ENCODE peak calls at places on chromosomes 7 and 10, in four cellular contexts. One of them, this sample, is unnamed.

GRCh38 chr7:35035511-35035921 is 1.8 kb downstream of the DPY19L1 start:
- DNase-seq in body of pancreas: peak; percentile 14
- DNase-seq in right atrium auricular region: no peak
- DNase-seq in lung: no peak
- DNase-seq in this sample: peak; percentile 63

GRCh38 chr10:70169011-70169410 is 1.3 kb downstream of the SAR1A start:
- DNase-seq in body of pancreas: no peak
- DNase-seq in right atrium auricular region: no peak
- DNase-seq in lung: no peak
- DNase-seq in this sample: no peak

GRCh38 chr10:99345350-99345749 is 16.2 kb downstream of the CNNM1 start:
- DNase-seq in body of pancreas: no peak
- DNase-seq in right atrium auricular region: no peak
- DNase-seq in lung: no peak
- DNase-seq in this sample: no peak

GRCh38 chr10:125232841-125233240 is 72.5 kb upstream of the CTBP2 start:
- DNase-seq in body of pancreas: no peak
- DNase-seq in right atrium auricular region: no peak
- DNase-seq in lung: no peak
- DNase-seq in this sample: no peak

GRCh38 chr7:1934017-1934416 is 263.9 kb downstream of the ELFN1 start:
- DNase-seq in body of pancreas: no peak
- DNase-seq in right atrium auricular region: no peak
- DNase-seq in lung: no peak
- DNase-seq in this sample: no peak

GRCh38 chr10:125064681-125065492 is 95.5 kb downstream of the CTBP2 start:
- DNase-seq in body of pancreas: no peak
- DNase-seq in right atrium auricular region: no peak
- DNase-seq in lung: no peak
- DNase-seq in this sample: peak; percentile 79

GRCh38 chr7:20351901-20352300 is 21.2 kb downstream of the ITGB8 start:
- DNase-seq in body of pancreas: no peak
- DNase-seq in right atrium auricular region: no peak
- DNase-seq in lung: no peak
- DNase-seq in this sample: no peak

GRCh38 chr7:142248-142955 is 50.0 kb upstream of the FAM20C start:
- DNase-seq in body of pancreas: peak; percentile 98
- DNase-seq in right atrium auricular region: peak; percentile 79
- DNase-seq in lung: peak; percentile 41
- DNase-seq in this sample: no peak

GRCh38 chr7:128042027-128042426 is 10.8 kb upstream of the LRRC4 start:
- DNase-seq in body of pancreas: no peak
- DNase-seq in right atrium auricular region: no peak
- DNase-seq in lung: no peak
- DNase-seq in this sample: no peak

GRCh38 chr10:93461124-93461806 is 20.9 kb downstream of the MYOF start:
- DNase-seq in body of pancreas: no peak
- DNase-seq in right atrium auricular region: no peak
- DNase-seq in lung: no peak
- DNase-seq in this sample: no peak

GRCh38 chr10:7421519-7421918 is 10.7 kb upstream of the SFMBT2 start:
- DNase-seq in body of pancreas: no peak
- DNase-seq in right atrium auricular region: no peak
- DNase-seq in lung: no peak
- DNase-seq in this sample: no peak

GRCh38 chr10:7419998-7420397 is 9.2 kb upstream of the SFMBT2 start:
- DNase-seq in body of pancreas: no peak
- DNase-seq in right atrium auricular region: no peak
- DNase-seq in lung: no peak
- DNase-seq in this sample: no peak

GRCh38 chr10:7417807-7418206 is 7.0 kb upstream of the SFMBT2 start:
- DNase-seq in body of pancreas: no peak
- DNase-seq in right atrium auricular region: no peak
- DNase-seq in lung: no peak
- DNase-seq in this sample: no peak

GRCh38 chr10:7412482-7413251 is 1.8 kb upstream of the SFMBT2 start:
- DNase-seq in body of pancreas: peak; percentile 35
- DNase-seq in right atrium auricular region: no peak
- DNase-seq in lung: no peak
- DNase-seq in this sample: peak; percentile 62

GRCh38 chr10:7417103-7417623 is 6.3 kb upstream of the SFMBT2 start:
- DNase-seq in body of pancreas: no peak
- DNase-seq in right atrium auricular region: no peak
- DNase-seq in lung: no peak
- DNase-seq in this sample: no peak
- TF ChIP-seq CTCF in body of pancreas: peak; percentile 22
- TF ChIP-seq CTCF in right atrium auricular region: peak; percentile 70
- TF ChIP-seq CTCF in lung: peak; percentile 36
- TF ChIP-seq CTCF in this sample: peak; percentile 21

GRCh38 chr7:3370068-3370704 is 69.1 kb downstream of the SDK1 start:
- DNase-seq in body of pancreas: no peak
- DNase-seq in right atrium auricular region: no peak
- DNase-seq in lung: no peak
- DNase-seq in this sample: no peak
- TF ChIP-seq CTCF in body of pancreas: no peak
- TF ChIP-seq CTCF in right atrium auricular region: no peak
- TF ChIP-seq CTCF in lung: no peak
- TF ChIP-seq CTCF in this sample: no peak

GRCh38 chr7:103380395-103381191 is 33.1 kb downstream of the PSMC2 start:
- DNase-seq in body of pancreas: no peak
- DNase-seq in right atrium auricular region: no peak
- DNase-seq in lung: no peak
- DNase-seq in this sample: no peak

GRCh38 chr7:103379270-103379975 is 32.0 kb downstream of the PSMC2 start:
- DNase-seq in body of pancreas: no peak
- DNase-seq in right atrium auricular region: no peak
- DNase-seq in lung: no peak
- DNase-seq in this sample: no peak

GRCh38 chr7:103387267-103387666 is 39.8 kb downstream of the PSMC2 start:
- DNase-seq in body of pancreas: no peak
- DNase-seq in right atrium auricular region: no peak
- DNase-seq in lung: no peak
- DNase-seq in this sample: no peak

GRCh38 chr7:103381280-103382061 is 34.0 kb downstream of the PSMC2 start:
- DNase-seq in body of pancreas: no peak
- DNase-seq in right atrium auricular region: no peak
- DNase-seq in lung: no peak
- DNase-seq in this sample: no peak
- TF ChIP-seq CTCF in body of pancreas: no peak
- TF ChIP-seq CTCF in right atrium auricular region: no peak
- TF ChIP-seq CTCF in lung: no peak
- TF ChIP-seq CTCF in this sample: no peak

DNA sequence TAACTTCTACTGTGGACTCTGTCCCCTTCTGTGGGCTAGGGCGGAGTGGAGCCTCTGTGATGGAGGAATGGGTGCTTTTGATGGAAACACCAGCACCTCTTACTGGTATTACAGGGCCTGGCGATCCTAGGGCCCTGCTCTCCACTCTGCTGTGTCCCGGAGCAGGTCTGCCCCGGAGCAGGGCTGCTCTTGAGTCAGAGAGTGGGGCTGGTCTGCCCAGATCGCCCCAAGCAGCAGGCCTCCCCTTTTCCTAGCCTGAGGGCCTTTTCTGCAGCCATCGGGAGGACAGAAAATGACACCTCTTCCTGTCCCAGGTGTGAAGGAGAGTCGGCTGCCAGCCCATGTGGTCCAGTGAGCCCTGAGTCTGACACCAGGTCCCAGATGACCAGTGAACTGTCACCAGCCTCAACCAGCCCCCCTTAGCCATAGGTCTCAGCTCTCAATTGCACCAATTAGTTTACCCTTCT is 1.4 kb downstream of the ZNF282 start:
- DNase-seq in body of pancreas: no peak
- DNase-seq in right atrium auricular region: no peak
- DNase-seq in lung: no peak
- DNase-seq in this sample: peak; percentile 63
- TF ChIP-seq CTCF in body of pancreas: no peak
- TF ChIP-seq CTCF in right atrium auricular region: no peak
- TF ChIP-seq CTCF in lung: no peak
- TF ChIP-seq CTCF in this sample: no peak

GRCh38 chr10:91552706-91553105 is 80.2 kb downstream of the PPP1R3C start:
- DNase-seq in body of pancreas: peak; percentile 77
- DNase-seq in right atrium auricular region: peak; percentile 57
- DNase-seq in lung: no peak
- DNase-seq in this sample: no peak
- TF ChIP-seq CTCF in body of pancreas: peak; percentile 49
- TF ChIP-seq CTCF in right atrium auricular region: peak; percentile 69
- TF ChIP-seq CTCF in lung: no peak
- TF ChIP-seq CTCF in this sample: no peak

DNA sequence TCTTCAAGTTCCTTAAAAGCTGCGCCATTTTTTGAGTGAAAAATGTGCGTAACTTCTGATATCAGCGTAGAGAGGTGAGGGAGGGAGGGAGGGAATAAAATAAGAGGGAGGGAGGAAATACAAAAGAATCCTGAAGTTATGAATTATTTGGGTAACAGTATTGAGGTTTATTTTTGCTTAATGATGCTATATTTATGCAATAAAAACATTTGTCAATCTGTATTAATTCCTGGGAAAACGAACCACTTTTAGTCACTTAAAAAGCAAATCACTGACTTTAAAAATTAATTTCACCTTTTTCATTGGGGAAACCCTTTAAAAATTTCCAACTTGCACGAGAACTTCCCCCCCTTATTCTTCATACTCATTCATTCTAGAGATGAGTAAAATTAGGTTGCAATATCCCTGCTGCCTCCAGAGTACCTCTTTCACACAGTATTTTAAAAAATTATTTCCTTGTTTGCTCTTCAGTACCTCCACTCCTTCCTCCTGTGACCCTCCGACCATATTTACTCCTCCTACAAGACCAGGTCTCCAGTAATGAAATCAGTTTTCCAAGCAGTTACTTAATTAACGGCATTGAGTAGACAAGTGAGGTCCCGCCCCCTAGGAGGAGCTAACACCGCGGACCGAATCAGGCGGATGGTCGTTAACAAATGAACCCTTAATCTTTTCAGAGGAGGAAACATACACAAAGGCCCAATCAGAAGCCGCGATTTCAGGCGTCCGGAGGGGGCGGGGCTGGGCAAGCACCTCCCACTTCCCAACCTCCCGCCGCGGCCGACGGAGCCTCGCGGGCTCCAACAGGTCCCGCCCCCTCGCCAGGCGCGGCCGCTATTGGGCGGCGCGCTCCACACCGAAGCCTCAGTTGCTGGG is 521 bp upstream of the TRIM24 start:
- DNase-seq in body of pancreas: peak; percentile 97
- DNase-seq in right atrium auricular region: peak; percentile 98
- DNase-seq in lung: peak; percentile 97
- DNase-seq in this sample: peak; percentile 97
- TF ChIP-seq CTCF in body of pancreas: no peak
- TF ChIP-seq CTCF in right atrium auricular region: peak; percentile 46
- TF ChIP-seq CTCF in lung: peak; percentile 6
- TF ChIP-seq CTCF in this sample: no peak

GRCh38 chr7:158567153-158567603 is 20.4 kb downstream of the PTPRN2 start:
- DNase-seq in body of pancreas: peak; percentile 68
- DNase-seq in right atrium auricular region: no peak
- DNase-seq in lung: no peak
- DNase-seq in this sample: no peak

GRCh38 chr7:158568974-158569857 is 18.4 kb downstream of the PTPRN2 start:
- DNase-seq in body of pancreas: no peak
- DNase-seq in right atrium auricular region: no peak
- DNase-seq in lung: no peak
- DNase-seq in this sample: no peak

GRCh38 chr7:158572000-158572828 is 15.4 kb downstream of the PTPRN2 start:
- DNase-seq in body of pancreas: peak; percentile 55
- DNase-seq in right atrium auricular region: no peak
- DNase-seq in lung: no peak
- DNase-seq in this sample: no peak

GRCh38 chr7:158570449-158571170 is 17.0 kb downstream of the PTPRN2 start:
- DNase-seq in body of pancreas: no peak
- DNase-seq in right atrium auricular region: no peak
- DNase-seq in lung: no peak
- DNase-seq in this sample: no peak

DNA sequence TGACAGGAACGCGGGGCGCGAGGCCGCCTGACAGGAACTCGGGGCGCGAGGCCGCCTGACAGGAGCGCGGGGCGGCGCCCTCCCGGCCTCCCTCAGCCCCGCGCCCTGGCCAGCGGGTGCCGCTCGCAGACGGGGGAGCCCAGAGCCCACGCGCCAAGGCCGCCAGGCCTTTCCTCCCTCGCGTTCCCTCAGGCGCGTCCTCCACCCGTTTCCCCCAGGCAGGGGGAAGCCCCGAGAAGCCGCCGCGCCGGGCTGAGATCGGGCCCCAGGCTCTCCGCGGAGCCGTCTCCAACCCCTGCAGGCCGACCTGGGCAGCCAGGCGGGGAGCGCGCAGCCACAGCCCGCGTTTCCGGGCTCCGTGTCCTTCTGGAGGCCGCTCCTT is 17.8 kb downstream of the PTPRN2 start:
- DNase-seq in body of pancreas: no peak
- DNase-seq in right atrium auricular region: no peak
- DNase-seq in lung: no peak
- DNase-seq in this sample: no peak
- TF ChIP-seq CTCF in body of pancreas: no peak
- TF ChIP-seq CTCF in right atrium auricular region: no peak
- TF ChIP-seq CTCF in lung: no peak
- TF ChIP-seq CTCF in this sample: no peak